ENCODE peak calls at places on chromosomes 12 and 14, in five cellular contexts. G is kidney epithelial cell, X is choroid plexus epithelial cell, K is heart right ventricle, O is Peyer's patch. C is an unnamed sample.

GRCh38 chr14:97446087-97446486 is 648.9 kb downstream of the VRK1 start:
- DNase-seq in G (no peak), X (no peak), K (no peak), O (no peak), C (no peak)

GRCh38 chr12:68824131-68824530 is 16.2 kb downstream of the MDM2 start:
- DNase-seq in G (no peak), X (no peak), K (no peak), O (no peak), C (no peak)

GRCh38 chr14:74793506-74794155 is 30.5 kb downstream of the YLPM1 start:
- DNase-seq in G (no peak), X (peak; percentile 36), K (no peak), O (no peak), C (no peak)

GRCh38 chr12:57055834-57056233 is 5.9 kb upstream of the MYO1A start:
- DNase-seq in G (no peak), X (no peak), K (no peak), O (no peak), C (no peak)

GRCh38 chr14:22918519-22918808 is 485 bp downstream of the RBM23 start:
- DNase-seq in G (no peak), X (no peak), K (no peak), O (no peak), C (no peak)

GRCh38 chr12:11885261-11886038 is 185.3 kb upstream of the BCL2L14 start:
- DNase-seq in G (peak; percentile 81), X (peak; percentile 68), K (no peak), O (no peak), C (peak; percentile 99)

GRCh38 chr12:107478881-107479280 is 206.7 kb upstream of the PWP1 start:
- DNase-seq in G (no peak), X (peak; percentile 40), K (no peak), O (no peak), C (no peak)

GRCh38 chr12:7117670-7118069 is 8.7 kb upstream of the C1RL start:
- DNase-seq in G (no peak), X (no peak), K (no peak), O (no peak), C (no peak)

GRCh38 chr14:51211149-51211548 is 28.9 kb upstream of the TMX1 start:
- DNase-seq in G (peak; percentile 14), X (peak; percentile 80), K (no peak), O (no peak), C (no peak)

GRCh38 chr12:120534703-120535655 is 823 bp downstream of the RNF10 start:
- DNase-seq in G (peak; percentile 63), X (peak; percentile 89), K (peak; percentile 26), O (peak; percentile 73), C (peak; percentile 42)

GRCh38 chr12:25959069-25959961 is 833 bp downstream of the RASSF8 start:
- DNase-seq in G (no peak), X (peak; percentile 92), K (peak; percentile 33), O (peak; percentile 51), C (peak; percentile 51)

GRCh38 chr12:65278576-65279386 is at the start of gene MSRB3:
- DNase-seq in G (peak; percentile 18), X (peak; percentile 72), K (peak; percentile 85), O (peak; percentile 61), C (no peak)

GRCh38 chr12:119835068-119835467 is 42.1 kb downstream of the CIT start:
- DNase-seq in G (no peak), X (peak; percentile 36), K (no peak), O (no peak), C (no peak)

GRCh38 chr14:60310086-60310684 is 61.2 kb downstream of the PPM1A start:
- DNase-seq in G (no peak), X (peak; percentile 26), K (no peak), O (no peak), C (no peak)

GRCh38 chr12:44372259-44372658 is 503.9 kb downstream of the NELL2 start:
- DNase-seq in G (no peak), X (no peak), K (no peak), O (no peak), C (peak; percentile 73)

GRCh38 chr12:79934309-79935020 is 432 bp downstream of the PPP1R12A start:
- DNase-seq in G (no peak), X (peak; percentile 48), K (peak; percentile 58), O (no peak), C (no peak)

GRCh38 chr12:109797905-109798669 is 35.1 kb downstream of the TRPV4 start:
- DNase-seq in G (no peak), X (no peak), K (no peak), O (no peak), C (no peak)

GRCh38 chr14:63730659-63731058 is 2.8 kb upstream of the SGPP1 start:
- DNase-seq in G (no peak), X (no peak), K (no peak), O (no peak), C (no peak)

GRCh38 chr12:77841467-77842054 is 10.9 kb downstream of the NAV3 start:
- DNase-seq in G (no peak), X (peak; percentile 45), K (peak; percentile 40), O (no peak), C (no peak)

GRCh38 chr14:73267474-73267873 is 30.2 kb downstream of the PAPLN start:
- DNase-seq in G (no peak), X (no peak), K (no peak), O (peak; percentile 39), C (no peak)

DNA sequence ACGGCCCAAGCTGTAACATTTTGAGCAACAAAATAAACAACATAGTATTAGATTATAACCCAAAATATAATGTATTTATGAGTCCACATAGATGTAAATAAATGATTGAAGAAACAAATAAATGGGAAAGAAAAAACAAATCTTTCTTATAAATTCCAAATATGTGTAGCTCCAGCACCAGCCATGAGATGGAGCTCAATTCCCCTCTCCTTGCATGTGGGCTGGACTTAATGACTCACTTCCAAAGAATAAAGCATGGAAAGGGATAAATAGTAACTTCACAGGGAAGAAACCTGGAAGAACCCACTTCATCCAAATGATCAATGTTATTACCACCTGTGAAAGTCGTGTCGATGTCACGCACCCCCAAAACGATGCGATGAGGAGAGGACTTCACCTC is 158.8 kb downstream of the RPAP3 start:
- DNase-seq in G (peak; percentile 9), X (peak; percentile 73), K (no peak), O (no peak), C (no peak)
- TF ChIP-seq CTCF in G (peak; percentile 42), X (peak; percentile 76), K (no peak), O (no peak), C (peak; percentile 30)

GRCh38 chr12:1791104-1791927 is 29.0 kb upstream of the LRTM2 start:
- DNase-seq in G (no peak), X (peak; percentile 85), K (peak; percentile 64), O (peak; percentile 54), C (peak; percentile 55)
- TF ChIP-seq CTCF in G (peak; percentile 87), X (peak; percentile 92), K (peak; percentile 89), O (peak; percentile 51), C (peak; percentile 94)

GRCh38 chr14:105486974-105487448 is 325 bp downstream of the CRIP1 start:
- DNase-seq in G (no peak), X (no peak), K (peak; percentile 86), O (peak; percentile 92), C (peak; percentile 42)

GRCh38 chr14:105486333-105486973 is at the start of gene CRIP1:
- DNase-seq in G (no peak), X (no peak), K (peak; percentile 26), O (peak; percentile 81), C (no peak)

GRCh38 chr14:105484069-105484996 is 2.4 kb upstream of the CRIP1 start:
- DNase-seq in G (no peak), X (no peak), K (peak; percentile 84), O (no peak), C (no peak)

GRCh38 chr14:105484997-105485393 is 1.7 kb upstream of the CRIP1 start:
- DNase-seq in G (no peak), X (no peak), K (no peak), O (no peak), C (no peak)

DNA sequence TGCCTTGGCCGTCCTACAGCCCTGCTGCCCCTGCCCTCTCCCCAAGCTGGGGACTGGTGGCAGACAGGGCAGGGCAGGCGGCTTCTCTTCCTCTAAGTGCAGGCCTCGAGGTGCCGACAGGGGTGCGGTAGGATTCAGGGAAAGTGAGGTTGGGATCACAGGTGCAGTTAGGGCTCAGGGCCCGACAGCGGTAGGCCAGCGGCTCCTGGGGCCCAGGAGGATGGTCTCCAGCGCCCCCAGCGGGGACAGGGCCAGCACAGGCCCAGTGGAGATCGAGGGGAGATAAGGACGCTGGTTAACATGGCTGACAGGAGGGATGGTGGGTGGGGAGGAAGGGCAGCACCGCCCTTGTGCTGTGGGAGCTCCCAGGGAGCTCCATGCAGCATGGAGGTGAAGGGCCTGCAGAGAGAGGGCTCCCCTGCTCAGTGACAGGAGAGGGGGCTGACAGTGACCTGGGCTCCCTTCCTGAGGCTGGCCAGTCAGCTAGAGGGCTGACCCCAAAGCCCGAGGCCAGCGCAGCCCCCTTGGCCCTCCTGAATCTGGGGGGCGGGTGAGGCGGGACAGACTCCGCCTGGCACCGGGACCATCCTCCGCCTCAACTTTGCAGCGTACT is 860 bp upstream of the CRIP1 start:
- DNase-seq in G (no peak), X (no peak), K (peak; percentile 58), O (peak; percentile 73), C (peak; percentile 34)
- TF ChIP-seq CTCF in G (peak; percentile 68), X (peak; percentile 44), K (peak; percentile 58), O (peak; percentile 11), C (no peak)

GRCh38 chr14:77074969-77075368 is 23.1 kb upstream of the CIPC start:
- DNase-seq in G (no peak), X (no peak), K (no peak), O (no peak), C (no peak)

GRCh38 chr14:77067632-77068514 is 30.2 kb upstream of the CIPC start:
- DNase-seq in G (no peak), X (peak; percentile 76), K (peak; percentile 63), O (peak; percentile 75), C (peak; percentile 93)

GRCh38 chr14:77069551-77069950 is 28.5 kb upstream of the CIPC start:
- DNase-seq in G (no peak), X (no peak), K (no peak), O (no peak), C (no peak)

GRCh38 chr14:77068515-77069200 is 29.4 kb upstream of the CIPC start:
- DNase-seq in G (no peak), X (no peak), K (no peak), O (no peak), C (no peak)

DNA sequence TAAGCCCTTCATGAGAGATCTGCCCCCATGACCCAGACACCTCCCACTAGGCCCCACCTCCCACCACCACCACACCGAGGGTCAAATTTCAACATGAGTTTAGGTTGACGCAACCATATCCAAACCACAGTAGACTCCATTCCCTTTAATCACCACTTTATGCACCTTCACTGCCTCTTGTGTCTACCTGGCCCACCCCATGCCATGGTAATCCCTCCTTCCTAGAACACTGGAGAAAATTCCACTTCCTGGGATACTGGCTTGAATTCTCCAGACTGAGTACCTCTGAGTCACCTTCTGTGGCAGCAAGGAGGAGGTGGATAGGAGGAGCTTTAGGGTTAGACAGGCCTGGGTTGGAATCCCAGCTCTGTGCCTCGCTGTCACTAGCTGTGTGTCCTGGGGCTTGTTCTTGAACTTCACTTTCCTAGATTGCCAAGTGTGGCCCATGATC is 26.1 kb upstream of the CIPC start:
- DNase-seq in G (no peak), X (peak; percentile 36), K (no peak), O (no peak), C (peak; percentile 82)
- TF ChIP-seq CTCF in G (no peak), X (no peak), K (no peak), O (no peak), C (no peak)

GRCh38 chr12:106032141-106032925 is 106.4 kb downstream of the NUAK1 start:
- DNase-seq in G (no peak), X (peak; percentile 39), K (no peak), O (no peak), C (no peak)
- TF ChIP-seq CTCF in G (peak; percentile 17), X (peak; percentile 18), K (peak; percentile 17), O (no peak), C (peak; percentile 24)

C was measured in PC-9.